ENCODE peak calls at places on chromosome 18, in four cellular contexts. J, O, E and C are unnamed samples.

GRCh38 chr18:45962461-45962860 is 4.7 kb downstream of the EPG5 start:
- DNase-seq in J (no peak), O (peak), E (peak), C (peak)

GRCh38 chr18:76458522-76459311 is 36.3 kb downstream of the ZNF516 start:
- DNase-seq in J (no peak), E (no peak), O (no peak), C (no peak)

GRCh38 chr18:40877096-40877495 is 1077.9 kb upstream of the PIK3C3 start:
- DNase-seq in J (no peak), E (peak), O (peak), C (peak)

GRCh38 chr18:2826581-2826980 is 20.2 kb upstream of the EMILIN2 start:
- DNase-seq in O (no peak), E (no peak), J (no peak), C (no peak)

GRCh38 chr18:33611525-33612135 is 33.6 kb downstream of the ASXL3 start:
- DNase-seq in E (no peak), J (no peak), O (no peak), C (no peak)

GRCh38 chr18:36155960-36156757 is 26.5 kb downstream of the ELP2 start:
- DNase-seq in E (peak), J (no peak), O (no peak), C (peak)

GRCh38 chr18:73778052-73778395 is 369.6 kb downstream of the FBXO15 start:
- DNase-seq in O (no peak), E (no peak), J (no peak), C (no peak)

GRCh38 chr18:11176416-11176815 is 27.0 kb upstream of the PIEZO2 start:
- DNase-seq in J (no peak), O (peak), E (peak), C (peak)

GRCh38 chr18:1488957-1489356 is 584.3 kb downstream of the ADCYAP1 start:
- DNase-seq in E (no peak), J (no peak), O (no peak), C (no peak)

GRCh38 chr18:48662021-48662661 is 123.3 kb downstream of the CTIF start:
- DNase-seq in E (peak), O (peak), J (no peak), C (peak)

GRCh38 chr18:40208951-40209350 is 1746.1 kb upstream of the PIK3C3 start:
- DNase-seq in O (no peak), E (no peak), J (no peak), C (no peak)

GRCh38 chr18:30623401-30624065 is 419.0 kb downstream of the DSC3 start:
- DNase-seq in J (no peak), E (no peak), O (no peak), C (peak)

GRCh38 chr18:13540783-13541182 is 185.6 kb downstream of the FAM210A start:
- DNase-seq in J (peak), O (no peak), E (no peak), C (no peak)

GRCh38 chr18:30086351-30086750 is 956.2 kb downstream of the DSC3 start:
- DNase-seq in O (no peak), J (no peak), E (no peak), C (no peak)

GRCh38 chr18:22391571-22392359 is 25.9 kb downstream of the CTAGE1 start:
- DNase-seq in J (peak), O (peak), E (peak), C (peak)

GRCh38 chr18:79609021-79609461 is 70.6 kb upstream of the CTDP1 start:
- DNase-seq in E (no peak), J (no peak), O (no peak), C (no peak)

GRCh38 chr18:22265838-22266237 is 96.4 kb downstream of the GATA6 start:
- DNase-seq in E (no peak), J (no peak), O (no peak), C (no peak)

GRCh38 chr18:61824733-61825363 is 68.0 kb downstream of the RNF152 start:
- DNase-seq in O (no peak), J (no peak), E (peak), C (no peak)

GRCh38 chr18:25192065-25192464 is 159.9 kb downstream of the ZNF521 start:
- DNase-seq in E (no peak), J (no peak), O (no peak), C (no peak)

GRCh38 chr18:79988925-79989361 is 580 bp upstream of the TXNL4A start:
- DNase-seq in O (no peak), E (peak), J (no peak), C (peak)

GRCh38 chr18:46950064-46950656 is 32.8 kb downstream of the KATNAL2 start:
- DNase-seq in O (no peak), J (no peak), E (peak), C (no peak)